ENCODE peak calls at places on chromosomes 4 and X, in four cellular contexts. V is GM12891, W is K562, I is GM12878. J is an unnamed sample.

GRCh38 chr4:137531951-137532868 is at the start of gene PCDH18:
- DNase-seq in V (no peak), W (no peak), I (peak), J (no peak)

GRCh38 chrX:13658602-13659001 is 5.7 kb downstream of the TCEANC start:
- DNase-seq in V (no peak), W (peak), I (no peak), J (peak)

GRCh38 chrX:134377537-134377936 is 82.4 kb upstream of the HPRT1 start:
- DNase-seq in V (no peak), W (no peak), I (no peak), J (peak)

GRCh38 chr4:53640576-53641459 is 49.5 kb upstream of the LNX1 start:
- DNase-seq in V (no peak), W (no peak), I (peak), J (no peak)

GRCh38 chrX:9316096-9316495 is 148.8 kb upstream of the TBL1X start:
- DNase-seq in V (no peak), W (no peak), I (no peak), J (peak)

GRCh38 chr4:107552306-107552705 is 167.7 kb downstream of the PAPSS1 start:
- DNase-seq in V (no peak), W (no peak), I (no peak), J (no peak)

GRCh38 chr4:67393007-67393406 is 152.3 kb downstream of the CENPC start:
- DNase-seq in V (no peak), W (no peak), I (no peak), J (no peak)

GRCh38 chr4:126790633-126791032 is 842.1 kb upstream of the INTU start:
- DNase-seq in V (no peak), W (no peak), I (no peak), J (no peak)

GRCh38 chr4:11532138-11532537 is 103.4 kb upstream of the HS3ST1 start:
- DNase-seq in V (no peak), W (no peak), I (no peak), J (no peak)

GRCh38 chrX:16712825-16713155 is 321 bp upstream of the CTPS2 start:
- DNase-seq in V (no peak), W (no peak), I (no peak), J (no peak)

GRCh38 chrX:47573334-47574095 is 8.7 kb upstream of the TIMP1 start:
- DNase-seq in V (no peak), W (peak), I (no peak), J (no peak)

GRCh38 chrX:36431819-36432218 is 512.3 kb downstream of the CFAP47 start:
- DNase-seq in V (no peak), W (no peak), I (no peak), J (no peak)

DNA sequence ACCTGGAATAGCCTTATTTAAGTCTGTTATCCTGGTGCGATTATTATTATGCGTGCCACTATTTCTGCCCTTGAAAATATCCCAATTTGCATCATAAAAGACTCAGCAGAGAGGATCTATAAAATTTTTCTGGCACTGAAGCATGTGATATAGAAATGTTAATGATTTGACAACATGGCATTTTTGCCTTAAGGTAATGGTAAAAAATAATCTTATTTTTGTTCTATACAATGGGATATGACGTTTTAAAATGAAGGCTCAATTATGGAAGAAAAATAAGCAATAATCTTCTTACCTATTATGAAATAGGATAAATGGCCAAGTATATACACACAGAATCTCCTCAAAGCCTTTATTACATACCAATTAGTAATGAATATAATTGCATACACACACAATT is 113.5 kb downstream of the PDGFC start:
- DNase-seq in V (no peak), W (no peak), I (no peak), J (no peak)
- TF ChIP-seq SPI1 in V (no peak), W (no peak), I (no peak), J (no peak)

GRCh38 chr4:87387237-87387636 is 3.8 kb downstream of the HSD17B11 start:
- DNase-seq in V (no peak), W (no peak), I (no peak), J (no peak)
- TF ChIP-seq SPI1 in V (no peak), W (no peak), I (no peak), J (no peak)

GRCh38 chrX:125293792-125294780 is 25.6 kb upstream of the TEX13C start:
- DNase-seq in V (no peak), W (no peak), I (no peak), J (peak)
- TF ChIP-seq SPI1 in V (no peak), W (no peak), I (no peak), J (peak)

GRCh38 chr4:8707045-8707781 is 114.6 kb downstream of the CPZ start:
- DNase-seq in V (no peak), W (no peak), I (no peak), J (no peak)
- TF ChIP-seq SPI1 in V (no peak), W (no peak), I (no peak), J (no peak)

GRCh38 chr4:138903185-138903584 is 112.4 kb upstream of the NOCT start:
- DNase-seq in V (no peak), W (no peak), I (no peak), J (no peak)

GRCh38 chr4:138901177-138901576 is 114.4 kb upstream of the NOCT start:
- DNase-seq in V (no peak), W (no peak), I (no peak), J (no peak)

GRCh38 chr4:138907174-138907573 is 108.4 kb upstream of the NOCT start:
- DNase-seq in V (no peak), W (no peak), I (no peak), J (no peak)

GRCh38 chr4:138908134-138908533 is 107.4 kb upstream of the NOCT start:
- DNase-seq in V (no peak), W (no peak), I (no peak), J (no peak)

GRCh38 chr4:138904793-138905192 is 110.8 kb upstream of the NOCT start:
- DNase-seq in V (no peak), W (no peak), I (no peak), J (no peak)
- TF ChIP-seq SPI1 in V (no peak), W (no peak), I (no peak), J (no peak)

GRCh38 chr4:174993916-174994315 is 75.8 kb downstream of the ADAM29 start:
- DNase-seq in V (no peak), W (no peak), I (no peak), J (no peak)

GRCh38 chr4:174996079-174996478 is 77.9 kb downstream of the ADAM29 start:
- DNase-seq in V (no peak), W (no peak), I (no peak), J (no peak)

GRCh38 chr4:174999407-174999806 is 81.2 kb downstream of the ADAM29 start:
- DNase-seq in V (no peak), W (no peak), I (no peak), J (no peak)
- TF ChIP-seq SPI1 in V (no peak), W (no peak), I (no peak), J (no peak)

J was measured in HL-60.